ENCODE peak calls at places on chromosomes 1 and 21, in four cellular contexts. One of them, this sample, is unnamed.

GRCh38 chr21:35086357-35086756 is 37.3 kb upstream of the RUNX1 start:
- DNase-seq in esophagus squamous epithelium: no peak
- DNase-seq in GM12892: no peak
- DNase-seq in stomach: no peak
- DNase-seq in this sample: peak

GRCh38 chr21:41186763-41187536 is 19.0 kb downstream of the BACE2 start:
- DNase-seq in esophagus squamous epithelium: no peak
- DNase-seq in GM12892: no peak
- DNase-seq in stomach: no peak
- DNase-seq in this sample: peak

GRCh38 chr1:22751124-22751531 is 40.5 kb downstream of the EPHB2 start:
- DNase-seq in esophagus squamous epithelium: no peak
- DNase-seq in GM12892: no peak
- DNase-seq in stomach: peak
- DNase-seq in this sample: no peak

GRCh38 chr1:158203693-158204457 is 23.2 kb downstream of the CD1D start:
- DNase-seq in esophagus squamous epithelium: no peak
- DNase-seq in GM12892: no peak
- DNase-seq in stomach: no peak
- DNase-seq in this sample: peak

GRCh38 chr1:3899776-3900149 is 309 bp downstream of the C1orf174 start:
- DNase-seq in esophagus squamous epithelium: no peak
- DNase-seq in GM12892: peak
- DNase-seq in stomach: no peak
- DNase-seq in this sample: no peak

GRCh38 chr21:31282095-31282709 is 61.9 kb downstream of the TIAM1 start:
- DNase-seq in esophagus squamous epithelium: no peak
- DNase-seq in GM12892: no peak
- DNase-seq in stomach: peak
- DNase-seq in this sample: no peak

GRCh38 chr1:8462298-8462946 is 144.5 kb downstream of the SLC45A1 start:
- DNase-seq in esophagus squamous epithelium: no peak
- DNase-seq in GM12892: no peak
- DNase-seq in stomach: no peak
- DNase-seq in this sample: no peak

GRCh38 chr1:19622204-19622603 is 21.9 kb upstream of the NBL1 start:
- DNase-seq in esophagus squamous epithelium: no peak
- DNase-seq in GM12892: no peak
- DNase-seq in stomach: no peak
- DNase-seq in this sample: no peak

GRCh38 chr1:26782521-26783212 is 5.1 kb upstream of the PIGV start:
- DNase-seq in esophagus squamous epithelium: no peak
- DNase-seq in GM12892: no peak
- DNase-seq in stomach: no peak
- DNase-seq in this sample: no peak

GRCh38 chr1:218617986-218618385 is 272.9 kb downstream of the TGFB2 start:
- DNase-seq in esophagus squamous epithelium: no peak
- DNase-seq in GM12892: no peak
- DNase-seq in stomach: no peak
- DNase-seq in this sample: no peak

GRCh38 chr1:223298706-223299105 is 65.3 kb downstream of the SUSD4 start:
- DNase-seq in esophagus squamous epithelium: no peak
- DNase-seq in GM12892: no peak
- DNase-seq in stomach: no peak
- DNase-seq in this sample: no peak

GRCh38 chr21:39321424-39321823 is 8.0 kb upstream of the BRWD1 start:
- DNase-seq in esophagus squamous epithelium: no peak
- DNase-seq in GM12892: no peak
- DNase-seq in stomach: no peak
- DNase-seq in this sample: peak

GRCh38 chr21:20353351-20353750 is 644.9 kb upstream of the NCAM2 start:
- DNase-seq in esophagus squamous epithelium: no peak
- DNase-seq in GM12892: no peak
- DNase-seq in stomach: no peak
- DNase-seq in this sample: no peak

GRCh38 chr1:24366707-24367106 is 46.9 kb downstream of the STPG1 start:
- DNase-seq in esophagus squamous epithelium: no peak
- DNase-seq in GM12892: no peak
- DNase-seq in stomach: no peak
- DNase-seq in this sample: no peak

GRCh38 chr1:87300579-87300978 is 28.1 kb upstream of the LMO4 start:
- DNase-seq in esophagus squamous epithelium: no peak
- DNase-seq in GM12892: no peak
- DNase-seq in stomach: no peak
- DNase-seq in this sample: no peak